ENCODE peak calls at places on chromosomes 11 and 22, in ten cellular contexts. M, L, G, Z, R, O, Y, H, T and B are unnamed samples.

GRCh38 chr11:116229581-116229980 is 543.2 kb downstream of the BUD13 start:
- DNase-seq in Y (no peak), R (no peak), O (no peak), Z (no peak), T (no peak), M (no peak), H (no peak), G (no peak), L (no peak), B (no peak)

GRCh38 chr11:21427750-21428149 is 758.4 kb downstream of the NELL1 start:
- DNase-seq in G (no peak), H (no peak), L (no peak), Y (no peak), Z (no peak), T (no peak), O (no peak), M (no peak), R (no peak), B (no peak)

GRCh38 chr22:50434849-50435700 is 39.8 kb downstream of the SBF1 start:
- DNase-seq in G (no peak), Y (no peak), M (no peak), T (no peak), R (no peak), O (no peak), H (no peak), L (no peak), Z (peak), B (no peak)

GRCh38 chr11:69944146-69944795 is 125.1 kb upstream of the FGF3 start:
- DNase-seq in G (peak), H (no peak), Z (no peak), M (no peak), O (no peak), T (no peak), L (no peak), R (no peak), Y (no peak), B (no peak)

GRCh38 chr22:38873469-38874411 is 1.7 kb upstream of the CBX6 start:
- DNase-seq in T (no peak), Y (no peak), Z (no peak), L (peak), M (no peak), O (no peak), R (no peak), H (no peak), G (no peak), B (no peak)

GRCh38 chr11:122176651-122177050 is 60.6 kb upstream of the BLID start:
- DNase-seq in Z (no peak), T (no peak), M (no peak), H (no peak), Y (no peak), L (no peak), G (no peak), O (no peak), R (no peak), B (no peak)

GRCh38 chr11:58958500-58958899 is 19.2 kb downstream of the GLYATL1 start:
- DNase-seq in L (no peak), M (peak), Y (peak), G (no peak), R (peak), H (peak), O (peak), T (peak), Z (peak), B (no peak)

GRCh38 chr11:27218498-27219038 is 144.4 kb downstream of the CCDC34 start:
- DNase-seq in R (no peak), L (no peak), O (no peak), Z (peak), Y (no peak), H (no peak), M (no peak), T (peak), G (no peak), B (no peak)

GRCh38 chr11:6755953-6756347 is 15.8 kb downstream of the OR2AG2 start:
- DNase-seq in Y (no peak), H (no peak), O (no peak), T (no peak), Z (no peak), M (no peak), G (no peak), R (no peak), L (no peak), B (no peak)

GRCh38 chr22:46098525-46099475 is 51.5 kb upstream of the PPARA start:
- DNase-seq in Y (no peak), T (no peak), M (no peak), L (no peak), G (no peak), R (no peak), Z (no peak), H (no peak), O (no peak), B (no peak)

GRCh38 chr11:33779849-33780528 is 5.7 kb upstream of the FBXO3 start:
- DNase-seq in R (no peak), Z (peak), H (no peak), G (no peak), T (no peak), L (no peak), O (peak), Y (no peak), M (no peak), B (no peak)

GRCh38 chr11:133821776-133822175 is 23.5 kb downstream of the SPATA19 start:
- DNase-seq in Z (no peak), H (no peak), T (peak), R (peak), Y (peak), G (peak), L (no peak), M (no peak), O (peak), B (peak)

GRCh38 chr22:27751277-27752070 is 50.1 kb downstream of the MN1 start:
- DNase-seq in O (no peak), Y (no peak), L (peak), H (no peak), R (no peak), T (no peak), Z (peak), G (no peak), M (no peak), B (no peak)

GRCh38 chr22:19430890-19431541 is 517 bp downstream of the HIRA start:
- DNase-seq in Y (no peak), R (peak), H (no peak), L (no peak), M (peak), O (peak), Z (peak), G (peak), T (peak), B (no peak)

GRCh38 chr11:128212324-128212723 is 375.0 kb downstream of the ETS1 start:
- DNase-seq in O (no peak), T (no peak), L (no peak), R (no peak), Z (no peak), H (no peak), G (no peak), M (no peak), Y (no peak), B (no peak)

GRCh38 chr11:32438883-32439487 is 3.6 kb upstream of the WT1 start:
- DNase-seq in G (no peak), T (no peak), H (no peak), L (no peak), R (no peak), O (no peak), Y (no peak), Z (no peak), M (no peak), B (no peak)

GRCh38 chr22:45302047-45302446 is 7.7 kb upstream of the FAM118A start:
- DNase-seq in H (no peak), R (no peak), G (no peak), Z (peak), O (no peak), L (no peak), T (peak), Y (no peak), M (peak), B (no peak)

GRCh38 chr11:2699185-2699530 is 636 bp downstream of the KCNQ1OT1 start:
- DNase-seq in T (peak), G (peak), R (peak), O (peak), L (no peak), Y (no peak), Z (peak), M (peak), H (peak), B (no peak)

GRCh38 chr11:46513934-46514342 is 79.9 kb downstream of the AMBRA1 start:
- DNase-seq in Y (peak), M (peak), H (peak), O (peak), G (peak), T (no peak), L (peak), Z (no peak), R (no peak), B (no peak)

GRCh38 chr11:33553486-33553885 is 147.1 kb downstream of the C11orf91 start:
- DNase-seq in M (peak), L (no peak), G (no peak), H (no peak), T (no peak), R (no peak), Z (no peak), Y (no peak), O (no peak), B (no peak)

GRCh38 chr22:26553056-26553752 is 36.7 kb downstream of the TPST2 start:
- DNase-seq in L (no peak), Y (no peak), M (peak), G (no peak), T (peak), H (no peak), Z (peak), O (peak), R (no peak), B (no peak)

GRCh38 chr11:130145975-130146776 is 13.4 kb upstream of the ST14 start:
- DNase-seq in G (peak), Y (no peak), L (no peak), M (peak), R (peak), O (peak), T (peak), H (no peak), Z (no peak), B (no peak)

GRCh38 chr11:12494699-12495098 is 117.3 kb downstream of the PARVA start:
- DNase-seq in H (no peak), Z (no peak), M (no peak), L (no peak), G (no peak), T (no peak), Y (no peak), O (no peak), R (no peak), B (no peak)

GRCh38 chr11:82994615-82995014 is 77.1 kb downstream of the RAB30 start:
- DNase-seq in L (no peak), T (no peak), R (no peak), Y (no peak), Z (no peak), H (no peak), G (no peak), M (no peak), O (no peak), B (no peak)

GRCh38 chr11:82995276-82995675 is 76.4 kb downstream of the RAB30 start:
- DNase-seq in O (no peak), L (no peak), R (no peak), G (no peak), T (no peak), M (no peak), Z (no peak), Y (no peak), H (no peak), B (no peak)

GRCh38 chr11:82998697-82999096 is 73.0 kb downstream of the RAB30 start:
- DNase-seq in M (no peak), G (no peak), O (no peak), L (no peak), H (no peak), T (no peak), Z (no peak), R (no peak), Y (no peak), B (no peak)

GRCh38 chr11:82996966-82997606 is 74.6 kb downstream of the RAB30 start:
- DNase-seq in Z (no peak), M (peak), T (no peak), L (no peak), R (peak), G (no peak), H (no peak), O (peak), Y (no peak), B (no peak)

DNA sequence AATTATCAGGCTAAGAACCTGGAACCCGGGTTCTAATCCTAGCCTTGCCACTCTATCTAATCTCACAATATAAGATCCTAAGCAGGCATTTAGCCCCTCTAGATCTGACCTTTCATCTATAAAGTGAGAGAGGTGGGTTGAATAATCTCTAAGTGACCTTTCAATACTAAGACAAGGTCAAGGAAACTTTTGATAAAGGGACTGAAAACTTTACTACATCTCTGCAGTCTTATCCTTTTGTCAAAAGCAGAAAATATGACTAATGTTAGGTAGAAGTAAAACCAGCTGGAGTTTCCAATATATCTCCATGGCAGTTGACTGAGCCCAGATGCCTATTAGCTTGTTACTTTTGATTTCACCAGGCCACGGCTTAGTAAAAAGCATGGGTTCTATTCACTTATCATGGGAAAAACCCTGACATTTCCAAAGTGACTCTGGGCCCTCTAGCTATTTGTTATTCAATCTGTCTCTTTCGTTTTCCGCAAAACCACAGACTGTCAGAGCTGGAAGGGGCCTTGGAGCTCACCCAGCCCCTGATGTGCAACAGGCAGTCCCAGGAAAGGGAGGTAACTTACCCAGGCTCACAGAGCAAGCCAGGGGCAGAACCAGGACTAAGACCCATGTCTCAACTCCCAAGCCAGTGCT is 75.8 kb downstream of the RAB30 start:
- DNase-seq in Y (peak), G (no peak), Z (no peak), R (no peak), T (no peak), H (peak), M (no peak), O (no peak), L (no peak), B (no peak)
- H3K27ac ChIP-seq in Y (peak), G (peak), Z (peak), R (peak), T (no peak), H (no peak), M (no peak), O (no peak), L (peak), B (peak)

GRCh38 chr11:64642418-64642735 is 51.4 kb downstream of the SLC22A12 start:
- DNase-seq in L (no peak), Y (no peak), T (no peak), H (no peak), O (no peak), M (no peak), Z (no peak), R (no peak), G (no peak), B (no peak)

GRCh38 chr11:64643258-64643881 is 52.4 kb downstream of the SLC22A12 start:
- DNase-seq in L (peak), M (no peak), T (no peak), R (no peak), Z (peak), Y (no peak), G (no peak), H (no peak), O (no peak), B (no peak)

GRCh38 chr11:64639885-64640284 is 48.9 kb downstream of the SLC22A12 start:
- DNase-seq in L (no peak), R (no peak), Z (no peak), T (no peak), Y (no peak), O (no peak), G (no peak), H (no peak), M (no peak), B (no peak)

GRCh38 chr11:64642876-64643257 is 51.8 kb downstream of the SLC22A12 start:
- DNase-seq in L (no peak), M (no peak), Y (no peak), H (no peak), G (no peak), O (no peak), Z (peak), R (no peak), T (no peak), B (no peak)

GRCh38 chr11:64641596-64642417 is 50.8 kb downstream of the SLC22A12 start:
- DNase-seq in Z (peak), G (no peak), T (no peak), L (no peak), H (no peak), R (no peak), M (no peak), O (no peak), Y (no peak), B (no peak)
- H3K27ac ChIP-seq in Z (no peak), G (no peak), T (no peak), L (peak), H (no peak), R (no peak), M (no peak), O (no peak), Y (no peak), B (peak)

GRCh38 chr22:30191049-30191701 is 55.4 kb downstream of the LIF start:
- DNase-seq in Y (no peak), M (no peak), O (no peak), H (no peak), G (no peak), Z (no peak), T (peak), R (no peak), L (no peak), B (no peak)

GRCh38 chr22:30192427-30192826 is 54.1 kb downstream of the LIF start:
- DNase-seq in H (no peak), Y (no peak), G (no peak), T (no peak), R (no peak), L (no peak), Z (no peak), M (peak), O (no peak), B (no peak)

GRCh38 chr22:30193031-30193794 is 53.3 kb downstream of the LIF start:
- DNase-seq in H (no peak), M (no peak), R (peak), L (no peak), G (no peak), Y (no peak), Z (no peak), O (no peak), T (no peak), B (no peak)

GRCh38 chr22:30188911-30189310 is 57.6 kb downstream of the LIF start:
- DNase-seq in G (no peak), Z (no peak), Y (no peak), T (no peak), O (no peak), H (no peak), L (no peak), M (no peak), R (no peak), B (no peak)

DNA sequence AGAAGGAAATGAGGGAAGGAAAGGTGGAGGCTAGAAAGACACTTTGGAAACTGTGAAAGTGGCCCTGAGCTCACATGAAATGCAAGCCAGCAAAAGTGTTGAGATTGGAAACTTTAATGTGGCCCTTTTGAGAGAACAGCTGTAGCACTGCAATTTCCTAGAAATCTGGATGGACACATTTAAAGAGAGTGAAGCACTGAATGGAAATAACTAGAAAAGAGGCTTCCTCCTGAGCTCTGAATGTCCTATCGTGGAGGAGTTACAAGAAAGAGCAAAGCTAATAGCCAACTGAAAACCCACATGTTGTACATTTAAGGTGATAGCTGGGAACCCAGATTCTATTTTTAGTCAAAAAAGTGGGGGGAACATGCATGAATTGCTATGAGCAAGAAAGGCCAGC is 55.9 kb downstream of the LIF start:
- DNase-seq in R (no peak), M (no peak), O (no peak), Y (no peak), H (no peak), Z (no peak), T (no peak), G (no peak), L (no peak), B (no peak)
- H3K27ac ChIP-seq in R (no peak), M (no peak), O (no peak), Y (no peak), H (no peak), Z (peak), T (peak), G (no peak), L (no peak), B (no peak)

GRCh38 chr22:30046716-30047363 is 33.4 kb upstream of the HORMAD2 start:
- DNase-seq in Z (no peak), R (peak), H (no peak), M (no peak), G (no peak), T (no peak), Y (no peak), L (peak), O (no peak), B (no peak)

GRCh38 chr22:30044369-30044768 is 35.9 kb upstream of the HORMAD2 start:
- DNase-seq in T (no peak), L (peak), Z (peak), Y (no peak), R (peak), M (peak), H (no peak), O (peak), G (no peak), B (no peak)

GRCh38 chr22:30045001-30045887 is 35.0 kb upstream of the HORMAD2 start:
- DNase-seq in R (no peak), L (peak), Z (no peak), O (no peak), G (no peak), T (no peak), H (no peak), Y (no peak), M (no peak), B (no peak)

GRCh38 chr22:30047364-30047738 is 32.9 kb upstream of the HORMAD2 start:
- DNase-seq in R (no peak), T (no peak), L (peak), H (no peak), O (no peak), G (no peak), M (no peak), Y (no peak), Z (peak), B (no peak)

DNA sequence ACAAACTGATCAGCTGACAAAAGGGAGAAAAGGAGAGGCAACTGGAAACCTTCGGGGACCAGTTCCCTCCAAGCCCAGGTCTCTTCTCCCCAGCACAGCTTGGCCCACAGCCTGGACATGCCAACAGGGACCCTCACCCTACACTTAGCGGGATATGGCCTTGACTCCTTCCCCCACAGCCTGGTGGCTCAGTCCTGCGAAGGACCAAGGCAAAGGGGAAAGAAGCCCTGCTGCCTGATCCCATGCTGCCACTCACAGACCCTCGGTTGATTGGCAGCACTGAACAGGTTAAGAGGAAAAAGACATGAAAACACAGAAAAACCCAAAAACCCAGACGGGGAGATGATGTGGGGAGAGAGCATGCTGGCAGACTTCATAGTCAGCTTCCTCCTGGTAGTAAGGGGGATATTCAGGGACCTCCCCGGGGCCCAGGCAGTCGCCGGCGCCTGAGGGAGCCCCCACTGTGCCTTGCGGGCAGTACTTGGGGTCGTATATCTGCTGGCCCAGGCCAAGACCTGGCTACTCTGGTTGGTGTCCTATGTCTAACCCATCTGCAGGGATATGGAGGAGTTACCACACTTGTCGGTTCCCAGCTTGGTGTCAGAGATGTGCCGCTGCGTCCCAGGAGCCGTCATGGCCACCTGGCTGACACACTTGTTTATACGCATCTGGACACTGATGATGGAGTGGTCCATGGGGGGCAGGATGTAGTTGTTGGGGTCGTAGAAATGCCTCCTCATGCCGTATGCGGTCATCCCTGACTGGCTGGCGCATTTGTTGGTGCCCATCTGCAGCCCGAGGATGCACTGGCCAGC is 34.2 kb upstream of the HORMAD2 start:
- DNase-seq in G (no peak), L (peak), Z (peak), H (no peak), R (no peak), T (no peak), O (no peak), M (no peak), Y (no peak), B (no peak)
- H3K27ac ChIP-seq in G (no peak), L (no peak), Z (no peak), H (no peak), R (no peak), T (no peak), O (no peak), M (no peak), Y (no peak), B (no peak)

GRCh38 chr11:67270256-67271211 is 4.3 kb downstream of the GRK2 start:
- DNase-seq in M (peak), O (peak), G (no peak), R (peak), Z (peak), H (peak), T (no peak), L (peak), Y (no peak), B (no peak)
- H3K27ac ChIP-seq in M (no peak), O (peak), G (peak), R (peak), Z (no peak), H (peak), T (no peak), L (peak), Y (peak), B (peak)